ENCODE peak calls at places on chromosomes 11 and 22, in five cellular contexts. D is iris pigment epithelial cell, L is M059J, C is fibroblast of the conjunctiva, T is left ventricle myocardium inferior. E is an unnamed sample.

GRCh38 chr11:60334005-60334620 is 7.1 kb downstream of the MS4A6E start:
- DNase-seq in D (peak), L (peak), C (peak), T (no peak), E (peak)

GRCh38 chr11:119427279-119427678 is 4.3 kb upstream of the THY1 start:
- DNase-seq in D (peak), L (peak), C (no peak), T (no peak), E (peak)

GRCh38 chr22:49460662-49461371 is 366.9 kb downstream of the BRD1 start:
- DNase-seq in D (no peak), L (no peak), C (no peak), T (no peak), E (no peak)

GRCh38 chr11:109486129-109486528 is 64.1 kb downstream of the C11orf87 start:
- DNase-seq in D (no peak), L (no peak), C (no peak), T (no peak), E (no peak)

GRCh38 chr11:130727715-130728114 is 188.6 kb downstream of the SNX19 start:
- DNase-seq in D (no peak), L (no peak), C (no peak), T (no peak), E (peak)

GRCh38 chr11:88886796-88887195 is 179.0 kb downstream of the GRM5 start:
- DNase-seq in D (peak), L (peak), C (peak), T (no peak), E (peak)

GRCh38 chr22:37053310-37054077 is 2.0 kb downstream of the KCTD17 start:
- DNase-seq in D (no peak), L (no peak), C (no peak), T (peak), E (peak)

GRCh38 chr11:87180743-87181142 is 143.0 kb downstream of the TMEM135 start:
- DNase-seq in D (peak), L (peak), C (no peak), T (no peak), E (peak)

GRCh38 chr11:95338430-95338991 is 107.5 kb upstream of the SESN3 start:
- DNase-seq in D (peak), L (peak), C (peak), T (peak), E (peak)

GRCh38 chr11:123209591-123209990 is 14.5 kb upstream of the CLMP start:
- DNase-seq in D (no peak), L (no peak), C (no peak), T (no peak), E (no peak)

GRCh38 chr22:45001653-45002052 is 8.2 kb downstream of the PHF21B start:
- DNase-seq in D (no peak), L (no peak), C (no peak), T (no peak), E (no peak)

GRCh38 chr11:128901655-128902514 is 10.7 kb downstream of the KCNJ5 start:
- DNase-seq in D (no peak), L (no peak), C (no peak), T (no peak), E (no peak)

GRCh38 chr11:76152741-76153608 is 53.3 kb downstream of the WNT11 start:
- DNase-seq in D (no peak), L (no peak), C (no peak), T (no peak), E (no peak)

GRCh38 chr11:67022961-67023956 is at the start of gene SYT12:
- DNase-seq in D (peak), L (peak), C (no peak), T (no peak), E (peak)

GRCh38 chr11:66727282-66727882 is 1.6 kb downstream of the SPTBN2 start:
- DNase-seq in D (peak), L (no peak), C (no peak), T (no peak), E (peak)

GRCh38 chr11:14969922-14970323 is 2.2 kb downstream of the CALCA start:
- DNase-seq in D (peak), L (no peak), C (no peak), T (peak), E (peak)

GRCh38 chr11:60370811-60371297 is 7.5 kb upstream of the MS4A7 start:
- DNase-seq in D (peak), L (peak), C (no peak), T (no peak), E (peak)

GRCh38 chr11:94747136-94748110 is 20.7 kb upstream of the AMOTL1 start:
- DNase-seq in D (no peak), L (peak), C (no peak), T (no peak), E (peak)

GRCh38 chr11:85710912-85711311 is 24.9 kb upstream of the CCDC89 start:
- DNase-seq in D (peak), L (no peak), C (no peak), T (no peak), E (no peak)

GRCh38 chr22:42720263-42721044 is at the start of gene A4GALT:
- DNase-seq in D (no peak), L (no peak), C (no peak), T (peak), E (peak)

GRCh38 chr11:13105237-13105844 is 96.2 kb downstream of the RASSF10 start:
- DNase-seq in D (no peak), L (no peak), C (no peak), T (peak), E (no peak)

GRCh38 chr11:71169328-71169727 is 83.0 kb downstream of the SHANK2 start:
- DNase-seq in D (no peak), L (no peak), C (no peak), T (no peak), E (no peak)

GRCh38 chr11:9691865-9692264 is 28.0 kb downstream of the SWAP70 start:
- DNase-seq in D (peak), L (peak), C (no peak), T (no peak), E (peak)

GRCh38 chr11:62150887-62151736 is 27.3 kb downstream of the INCENP start:
- DNase-seq in D (no peak), L (no peak), C (no peak), T (no peak), E (no peak)